ENCODE peak calls at places on chromosomes 13 and 19, in five cellular contexts. One of them, this sample, is unnamed.

GRCh38 chr13:78689011-78689410 is 30.1 kb upstream of the OBI1 start:
- DNase-seq in substantia nigra: no peak
- DNase-seq in bronchial epithelial cell: no peak
- DNase-seq in RCC 7860: no peak
- DNase-seq in fibroblast of the conjunctiva: no peak
- DNase-seq in this sample: no peak

GRCh38 chr13:113588394-113589111 is 4.0 kb downstream of the TFDP1 start:
- DNase-seq in substantia nigra: no peak
- DNase-seq in bronchial epithelial cell: no peak
- DNase-seq in RCC 7860: no peak
- DNase-seq in fibroblast of the conjunctiva: no peak
- DNase-seq in this sample: no peak

GRCh38 chr13:80477641-80478443 is 136.9 kb upstream of the SPRY2 start:
- DNase-seq in substantia nigra: no peak
- DNase-seq in bronchial epithelial cell: peak
- DNase-seq in RCC 7860: no peak
- DNase-seq in fibroblast of the conjunctiva: no peak
- DNase-seq in this sample: no peak

GRCh38 chr19:54026656-54027055 is 35.2 kb downstream of the CACNG6 start:
- DNase-seq in substantia nigra: no peak
- DNase-seq in bronchial epithelial cell: peak
- DNase-seq in RCC 7860: no peak
- DNase-seq in fibroblast of the conjunctiva: no peak
- DNase-seq in this sample: no peak

GRCh38 chr19:8333771-8334457 is 9.1 kb downstream of the KANK3 start:
- DNase-seq in substantia nigra: no peak
- DNase-seq in bronchial epithelial cell: no peak
- DNase-seq in RCC 7860: no peak
- DNase-seq in fibroblast of the conjunctiva: no peak
- DNase-seq in this sample: no peak

GRCh38 chr19:19459099-19459498 is 53.6 kb downstream of the GATAD2A start:
- DNase-seq in substantia nigra: no peak
- DNase-seq in bronchial epithelial cell: no peak
- DNase-seq in RCC 7860: no peak
- DNase-seq in fibroblast of the conjunctiva: no peak
- DNase-seq in this sample: no peak

GRCh38 chr19:18896421-18896841 is 473 bp upstream of the CERS1 start:
- DNase-seq in substantia nigra: peak
- DNase-seq in bronchial epithelial cell: no peak
- DNase-seq in RCC 7860: no peak
- DNase-seq in fibroblast of the conjunctiva: no peak
- DNase-seq in this sample: no peak

GRCh38 chr13:41562083-41562482 is 104.7 kb downstream of the RGCC start:
- DNase-seq in substantia nigra: peak
- DNase-seq in bronchial epithelial cell: peak
- DNase-seq in RCC 7860: peak
- DNase-seq in fibroblast of the conjunctiva: peak
- DNase-seq in this sample: peak

This sample was measured in uterus.